ENCODE peak calls at places on chromosome 2, in four cellular contexts. J, T, A and O are unnamed samples.

GRCh38 chr2:226526731-226527130 is 272.9 kb downstream of the IRS1 start:
- DNase-seq in J (no peak), T (no peak), A (no peak), O (no peak)

GRCh38 chr2:11068079-11068741 is 87.1 kb upstream of the SLC66A3 start:
- DNase-seq in J (no peak), T (no peak), A (no peak), O (no peak)

GRCh38 chr2:64217198-64217869 is 73.1 kb upstream of the PELI1 start:
- DNase-seq in J (no peak), T (no peak), A (no peak), O (no peak)

GRCh38 chr2:201500534-201500933 is 49.0 kb downstream of the STRADB start:
- DNase-seq in J (no peak), T (no peak), A (no peak), O (no peak)

GRCh38 chr2:237207641-237208040 is 122.0 kb downstream of the COPS8 start:
- DNase-seq in J (no peak), T (peak), A (peak), O (no peak)

GRCh38 chr2:27954771-27955384 is 64.3 kb downstream of the BABAM2 start:
- DNase-seq in J (peak), T (peak), A (no peak), O (peak)

GRCh38 chr2:217249490-217250451 is 389.9 kb upstream of the TNP1 start:
- DNase-seq in J (peak), T (peak), A (no peak), O (no peak)

GRCh38 chr2:170747921-170748320 is 22.3 kb upstream of the ERICH2 start:
- DNase-seq in J (no peak), T (no peak), A (no peak), O (no peak)

GRCh38 chr2:27356056-27356381 is 545 bp downstream of the GTF3C2 start:
- DNase-seq in J (peak), T (peak), A (peak), O (peak)

GRCh38 chr2:197239434-197239833 is 71.1 kb downstream of the ANKRD44 start:
- DNase-seq in J (no peak), T (no peak), A (no peak), O (no peak)

GRCh38 chr2:120376679-120377640 is 31.0 kb downstream of the INHBB start:
- DNase-seq in J (no peak), T (no peak), A (no peak), O (no peak)

GRCh38 chr2:173076557-173077345 is 1.1 kb downstream of the MAP3K20 start:
- DNase-seq in J (peak), T (peak), A (peak), O (no peak)

GRCh38 chr2:8133331-8133730 is 548.5 kb upstream of the ID2 start:
- DNase-seq in J (no peak), T (no peak), A (no peak), O (no peak)

GRCh38 chr2:200077838-200078237 is 122.5 kb downstream of the MAIP1 start:
- DNase-seq in J (no peak), T (no peak), A (no peak), O (no peak)

GRCh38 chr2:172749377-172749776 is 13.7 kb downstream of the RAPGEF4 start:
- DNase-seq in J (no peak), T (no peak), A (no peak), O (no peak)

GRCh38 chr2:23924589-23925359 is 2.1 kb downstream of the ATAD2B start:
- DNase-seq in J (peak), T (no peak), A (no peak), O (no peak)

GRCh38 chr2:236180831-236181453 is 12.8 kb upstream of the GBX2 start:
- DNase-seq in J (peak), T (peak), A (no peak), O (no peak)

GRCh38 chr2:215136669-215137328 is 1.6 kb downstream of the ABCA12 start:
- DNase-seq in J (peak), T (no peak), A (no peak), O (no peak)

GRCh38 chr2:169137924-169138323 is 68.6 kb downstream of the DHRS9 start:
- DNase-seq in J (no peak), T (no peak), A (no peak), O (no peak)

GRCh38 chr2:12915792-12916191 is 199.1 kb downstream of the TRIB2 start:
- DNase-seq in J (no peak), T (no peak), A (no peak), O (no peak)